ENCODE peak calls at places on chromosomes 12 and 14, in ten cellular contexts. W is upper lobe of right lung; U is Panc1; A is spleen; O is MM.1S; Y is GM23338; Z is effector memory CD4-positive, alpha-beta T cell; I is naive thymus-derived CD4-positive, alpha-beta T cell; P is stomach; M is dorsolateral prefrontal cortex. N is an unnamed sample.
A peak's percentile ranks its signal among the peaks of the same experiment; 100 is the strongest.

GRCh38 chr14:50025776-50026175 is 90.6 kb downstream of the VCPKMT start:
- DNase-seq in W (no peak), I (no peak), P (no peak), O (no peak), U (no peak), Y (no peak), A (no peak), Z (no peak), M (no peak), N (peak; percentile 58)

GRCh38 chr14:87483651-87484260 is 509.2 kb downstream of the GALC start:
- DNase-seq in Z (no peak), M (no peak), W (no peak), P (peak; percentile 55), Y (no peak), O (no peak), A (no peak), U (no peak), I (no peak), N (peak; percentile 71)

GRCh38 chr14:73364559-73364958 is 93.8 kb downstream of the NUMB start:
- DNase-seq in P (no peak), W (no peak), M (no peak), O (no peak), I (no peak), A (no peak), Z (no peak), U (no peak), Y (no peak), N (no peak)

GRCh38 chr12:106551410-106551809 is 31.4 kb upstream of the RFX4 start:
- DNase-seq in A (no peak), W (no peak), O (no peak), P (no peak), Z (no peak), I (no peak), U (no peak), Y (no peak), M (no peak), N (no peak)

GRCh38 chr12:7678744-7679143 is 13.0 kb upstream of the APOBEC1 start:
- DNase-seq in W (no peak), Z (no peak), O (no peak), A (no peak), Y (no peak), P (no peak), U (no peak), I (no peak), M (no peak), N (no peak)

GRCh38 chr12:40146800-40147797 is 41.2 kb upstream of the SLC2A13 start:
- DNase-seq in M (no peak), P (no peak), O (no peak), Z (no peak), W (no peak), I (no peak), A (no peak), Y (no peak), U (no peak), N (no peak)

GRCh38 chr14:34110531-34110930 is 159.7 kb upstream of the EGLN3 start:
- DNase-seq in O (no peak), Z (no peak), M (no peak), W (no peak), U (no peak), Y (no peak), I (no peak), A (no peak), P (no peak), N (peak; percentile 39)

GRCh38 chr14:71204231-71204630 is 297.0 kb downstream of the PCNX1 start:
- DNase-seq in I (no peak), W (no peak), O (no peak), U (no peak), P (no peak), A (no peak), Z (no peak), M (no peak), Y (no peak), N (no peak)

GRCh38 chr12:75455839-75456238 is 24.7 kb upstream of the GLIPR1 start:
- DNase-seq in Z (no peak), I (no peak), U (no peak), O (peak; percentile 18), M (no peak), A (no peak), Y (no peak), W (no peak), P (no peak), N (no peak)

GRCh38 chr12:71602745-71603577 is 60.7 kb downstream of the ZFC3H1 start:
- DNase-seq in P (no peak), W (no peak), Y (no peak), Z (no peak), U (no peak), O (no peak), A (no peak), M (peak; percentile 25), I (no peak), N (no peak)

DNA sequence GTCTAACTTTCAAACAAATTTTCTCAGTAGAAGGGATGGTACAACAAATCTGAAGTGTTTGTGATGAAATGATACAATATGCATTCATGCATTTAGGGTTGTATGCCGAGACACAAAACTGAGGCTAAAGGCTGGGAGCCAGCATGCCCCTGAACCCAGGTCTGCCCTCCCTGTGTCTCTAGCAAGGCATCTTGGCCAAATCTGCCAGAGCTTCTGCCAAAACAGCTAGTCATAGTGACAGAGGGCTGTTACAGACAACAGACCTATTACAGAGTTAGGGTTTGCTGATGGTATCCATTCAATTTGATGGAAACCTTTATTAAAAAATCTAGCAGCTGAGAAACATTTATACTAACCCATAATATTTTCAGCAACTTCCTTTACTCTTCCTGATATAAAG is 11.3 kb upstream of the CHPT1 start:
- DNase-seq in I (no peak), M (no peak), A (no peak), Y (no peak), O (no peak), P (no peak), W (no peak), Z (no peak), U (no peak), N (no peak)
- H3K27ac ChIP-seq in I (no peak overlapping the region), M (peak overlapping the region; percentile 64), A (no peak overlapping the region), Y (no peak overlapping the region), O (no peak overlapping the region), P (no peak overlapping the region), W (no peak overlapping the region), Z (no peak overlapping the region), U (no peak overlapping the region), N (no peak overlapping the region)

GRCh38 chr14:26845106-26845818 is 247.4 kb upstream of the NOVA1 start:
- DNase-seq in W (no peak), I (no peak), M (no peak), A (no peak), Z (no peak), P (no peak), U (no peak), O (no peak), Y (no peak), N (no peak)

GRCh38 chr14:26841361-26841760 is 243.5 kb upstream of the NOVA1 start:
- DNase-seq in P (no peak), I (no peak), M (no peak), Y (no peak), A (no peak), O (no peak), U (no peak), Z (no peak), W (no peak), N (peak; percentile 36)

GRCh38 chr14:26841920-26842741 is 244.3 kb upstream of the NOVA1 start:
- DNase-seq in W (no peak), U (peak; percentile 88), P (peak; percentile 26), Y (no peak), Z (no peak), I (no peak), A (no peak), O (no peak), M (no peak), N (peak; percentile 97)

GRCh38 chr14:26849514-26849913 is 251.7 kb upstream of the NOVA1 start:
- DNase-seq in A (no peak), W (no peak), O (no peak), I (no peak), Y (no peak), P (no peak), U (no peak), M (no peak), Z (no peak), N (no peak)

GRCh38 chr14:26846388-26846787 is 248.6 kb upstream of the NOVA1 start:
- DNase-seq in I (no peak), Z (no peak), Y (no peak), O (no peak), U (no peak), M (no peak), P (no peak), W (no peak), A (no peak), N (no peak)
- H3K27ac ChIP-seq in I (no peak overlapping the region), Z (no peak overlapping the region), Y (no peak overlapping the region), O (no peak overlapping the region), U (no peak overlapping the region), M (no peak overlapping the region), P (no peak overlapping the region), W (no peak overlapping the region), A (no peak overlapping the region), N (no peak overlapping the region)

GRCh38 chr14:75604979-75605825 is 26.8 kb downstream of the FLVCR2 start:
- DNase-seq in O (no peak), Z (no peak), Y (no peak), I (no peak), W (peak; percentile 66), U (no peak), P (no peak), A (no peak), M (no peak), N (no peak)
- H3K27ac ChIP-seq in O (no peak overlapping the region), Z (no peak overlapping the region), Y (no peak overlapping the region), I (no peak overlapping the region), W (peak overlapping the region; percentile 62), U (peak overlapping the region; percentile 17), P (no peak overlapping the region), A (peak overlapping the region; percentile 59), M (no peak overlapping the region), N (no peak overlapping the region)

GRCh38 chr12:54392485-54393349 is 8.2 kb upstream of the ZNF385A start:
- DNase-seq in I (no peak), Z (no peak), Y (no peak), P (no peak), M (peak; percentile 53), O (no peak), A (no peak), W (no peak), U (no peak), N (no peak)
- H3K27ac ChIP-seq in I (no peak overlapping the region), Z (no peak overlapping the region), Y (no peak overlapping the region), P (no peak overlapping the region), M (no peak overlapping the region), O (no peak overlapping the region), A (peak overlapping the region; percentile 55), W (no peak overlapping the region), U (no peak overlapping the region), N (no peak overlapping the region)

GRCh38 chr12:94266796-94267529 is 118.6 kb downstream of the PLXNC1 start:
- DNase-seq in A (no peak), U (no peak), W (no peak), P (no peak), I (no peak), M (no peak), Y (no peak), O (no peak), Z (no peak), N (peak; percentile 7)
- H3K27ac ChIP-seq in A (peak overlapping the region; percentile 62), U (no peak overlapping the region), W (peak overlapping the region; percentile 66), P (no peak overlapping the region), I (no peak overlapping the region), M (no peak overlapping the region), Y (no peak overlapping the region), O (no peak overlapping the region), Z (no peak overlapping the region), N (no peak overlapping the region)

GRCh38 chr12:109462868-109463692 is 14.0 kb downstream of the KCTD10 start:
- DNase-seq in Z (no peak), P (peak; percentile 64), U (peak; percentile 50), O (no peak), M (no peak), Y (peak; percentile 66), I (no peak), W (peak; percentile 80), A (peak; percentile 70), N (peak; percentile 57)
- H3K27ac ChIP-seq in Z (no peak overlapping the region), P (peak overlapping the region; percentile 82), U (peak overlapping the region; percentile 87), O (no peak overlapping the region), M (peak overlapping the region; percentile 87), Y (peak overlapping the region; percentile 89), I (peak overlapping the region; percentile 50), W (peak overlapping the region; percentile 93), A (peak overlapping the region; percentile 85), N (no peak overlapping the region)